ENCODE peak calls at places on chromosomes 6 and 20, in nine cellular contexts. I, J, M, S, V, U, Y, C and Z are unnamed samples.

GRCh38 chr6:52522655-52523054 is 54.2 kb downstream of the TRAM2 start:
- DNase-seq in I (no peak), J (no peak), M (no peak), S (no peak), V (no peak), U (no peak), Y (no peak), C (no peak), Z (no peak)

GRCh38 chr20:61045876-61046585 is 206.0 kb upstream of the CDH4 start:
- DNase-seq in I (no peak), J (no peak), M (no peak), S (peak), V (no peak), U (no peak), Y (no peak), C (no peak), Z (peak)

GRCh38 chr20:53402233-53403005 is 191.2 kb downstream of the ZNF217 start:
- DNase-seq in I (no peak), J (no peak), M (no peak), S (no peak), V (no peak), U (no peak), Y (no peak), C (no peak), Z (no peak)

GRCh38 chr6:137729866-137730629 is 137.0 kb upstream of the TNFAIP3 start:
- DNase-seq in I (no peak), J (no peak), M (no peak), S (no peak), V (peak), U (no peak), Y (no peak), C (no peak), Z (no peak)

GRCh38 chr6:164163239-164163638 is 748.7 kb downstream of the QKI start:
- DNase-seq in I (no peak), J (no peak), M (no peak), S (no peak), V (no peak), U (no peak), Y (no peak), C (no peak), Z (no peak)

GRCh38 chr20:57092112-57092899 is 174.1 kb downstream of the BMP7 start:
- DNase-seq in I (peak), J (peak), M (no peak), S (peak), V (no peak), U (peak), Y (peak), C (no peak), Z (peak)

GRCh38 chr6:110528051-110528929 is 51.9 kb upstream of the SLC22A16 start:
- DNase-seq in I (peak), J (peak), M (peak), S (peak), V (peak), U (peak), Y (peak), C (peak), Z (no peak)

GRCh38 chr6:45299096-45299581 is 29.0 kb upstream of the RUNX2 start:
- DNase-seq in I (no peak), J (no peak), M (no peak), S (no peak), V (no peak), U (no peak), Y (no peak), C (no peak), Z (no peak)

GRCh38 chr6:7389162-7389450 is 436 bp downstream of the CAGE1 start:
- DNase-seq in I (no peak), J (no peak), M (no peak), S (no peak), V (peak), U (no peak), Y (no peak), C (peak), Z (no peak)

GRCh38 chr6:55943329-55943728 is 67.9 kb upstream of the BMP5 start:
- DNase-seq in I (no peak), J (no peak), M (peak), S (no peak), V (no peak), U (no peak), Y (no peak), C (no peak), Z (no peak)

GRCh38 chr6:150915868-150916267 is 50.4 kb downstream of the MTHFD1L start:
- DNase-seq in I (no peak), J (no peak), M (no peak), S (no peak), V (no peak), U (no peak), Y (no peak), C (no peak), Z (no peak)

GRCh38 chr20:4112490-4113420 is 97.4 kb upstream of the RNF24 start:
- DNase-seq in I (no peak), J (no peak), M (no peak), S (no peak), V (peak), U (no peak), Y (no peak), C (no peak), Z (peak)

GRCh38 chr6:25958700-25959162 is 3.9 kb upstream of the TRIM38 start:
- DNase-seq in I (no peak), J (no peak), M (no peak), S (no peak), V (no peak), U (peak), Y (no peak), C (no peak), Z (no peak)

GRCh38 chr6:71107935-71108420 is 151.1 kb upstream of the B3GAT2 start:
- DNase-seq in I (no peak), J (no peak), M (peak), S (no peak), V (peak), U (no peak), Y (no peak), C (no peak), Z (no peak)

GRCh38 chr20:33602826-33603590 is 59.1 kb upstream of the C20orf144 start:
- DNase-seq in I (no peak), J (no peak), M (no peak), S (no peak), V (no peak), U (no peak), Y (no peak), C (no peak), Z (no peak)

GRCh38 chr20:12049125-12049524 is 131.4 kb downstream of the BTBD3 start:
- DNase-seq in I (no peak), J (no peak), M (peak), S (no peak), V (peak), U (no peak), Y (no peak), C (no peak), Z (no peak)

GRCh38 chr20:54061106-54061881 is 9.1 kb downstream of the BCAS1 start:
- DNase-seq in I (no peak), J (no peak), M (no peak), S (no peak), V (no peak), U (no peak), Y (no peak), C (no peak), Z (no peak)

GRCh38 chr6:50128420-50129005 is 78.8 kb upstream of the DEFB112 start:
- DNase-seq in I (no peak), J (no peak), M (no peak), S (no peak), V (peak), U (peak), Y (no peak), C (no peak), Z (no peak)

GRCh38 chr20:1242530-1242929 is 16.7 kb downstream of the RAD21L1 start:
- DNase-seq in I (no peak), J (no peak), M (peak), S (no peak), V (peak), U (no peak), Y (no peak), C (no peak), Z (no peak)